ENCODE peak calls at places on chromosomes 12 and 14, in nine cellular contexts. U, F, Y, X, H, A, E, V and C are unnamed samples.

GRCh38 chr12:103688659-103689058 is 101.6 kb downstream of the STAB2 start:
- DNase-seq in H (no peak), A (no peak), F (no peak), U (no peak), Y (no peak), V (no peak), E (no peak), X (no peak), C (no peak)

GRCh38 chr12:110821917-110822316 is 24.9 kb upstream of the CCDC63 start:
- DNase-seq in H (no peak), Y (no peak), V (no peak), X (no peak), U (no peak), F (no peak), A (no peak), E (no peak), C (no peak)

GRCh38 chr14:61525293-61526011 is 169.9 kb upstream of the HIF1A start:
- DNase-seq in Y (no peak), X (peak; percentile 39), H (peak; percentile 65), A (peak; percentile 67), F (peak; percentile 84), U (peak; percentile 57), E (peak; percentile 77), V (no peak), C (peak; percentile 58)

GRCh38 chr12:132623072-132623869 is 4.7 kb downstream of the P2RX2 start:
- DNase-seq in V (no peak), X (no peak), U (no peak), Y (no peak), H (no peak), A (no peak), E (no peak), F (peak; percentile 37), C (no peak)

GRCh38 chr12:108850854-108851573 is 6.4 kb downstream of the SSH1 start:
- DNase-seq in X (no peak), V (no peak), Y (no peak), A (peak; percentile 59), F (no peak), H (no peak), E (no peak), U (no peak), C (no peak)

GRCh38 chr12:122875590-122876220 is 20.2 kb downstream of the VPS37B start:
- DNase-seq in A (no peak), H (no peak), U (no peak), F (no peak), X (no peak), V (no peak), Y (no peak), E (no peak), C (no peak)

GRCh38 chr12:69623970-69624369 is 13.3 kb upstream of the LRRC10 start:
- DNase-seq in X (no peak), H (no peak), V (no peak), U (no peak), E (peak; percentile 84), A (peak; percentile 20), Y (no peak), F (no peak), C (no peak)

GRCh38 chr12:11836282-11836963 is 186.9 kb downstream of the ETV6 start:
- DNase-seq in F (peak; percentile 83), X (no peak), H (peak; percentile 53), V (no peak), A (no peak), U (peak; percentile 22), Y (no peak), E (no peak), C (no peak)

GRCh38 chr14:29528889-29529288 is 398.8 kb downstream of the PRKD1 start:
- DNase-seq in H (no peak), Y (no peak), E (no peak), V (no peak), X (no peak), A (no peak), U (no peak), F (no peak), C (no peak)